ENCODE peak calls at places on chromosomes 6 and 20, in four cellular contexts. B, U, O and I are unnamed samples.

GRCh38 chr20:50624351-50625016 is 66.9 kb downstream of the RIPOR3 start:
- DNase-seq in O (no peak), B (no peak), U (no peak), I (peak)

GRCh38 chr6:120363429-120363828 is 970.9 kb downstream of the TBC1D32 start:
- DNase-seq in B (peak), U (no peak), O (no peak), I (no peak)

GRCh38 chr6:108638993-108639392 is 78.3 kb downstream of the FOXO3 start:
- DNase-seq in U (no peak), O (no peak), B (no peak), I (no peak)

GRCh38 chr6:75855047-75855446 is 106.0 kb downstream of the MYO6 start:
- DNase-seq in B (peak), O (peak), U (no peak), I (peak)

GRCh38 chr6:108175592-108176279 is 9.9 kb downstream of the NR2E1 start:
- DNase-seq in O (peak), U (no peak), B (peak), I (no peak)

GRCh38 chr6:6131492-6132109 is 124.9 kb upstream of the NRN1 start:
- DNase-seq in B (peak), O (peak), U (no peak), I (peak)

GRCh38 chr6:28336284-28337024 is 506 bp upstream of the ZSCAN31 start:
- DNase-seq in U (peak), B (no peak), O (peak), I (peak)

GRCh38 chr6:21137708-21138358 is 455.7 kb upstream of the SOX4 start:
- DNase-seq in U (no peak), B (no peak), O (no peak), I (no peak)

GRCh38 chr6:53929340-53930120 is 134.7 kb downstream of the LRRC1 start:
- DNase-seq in U (no peak), O (no peak), B (no peak), I (no peak)

GRCh38 chr6:63816401-63816975 is 180.9 kb downstream of the PHF3 start:
- DNase-seq in O (no peak), U (no peak), B (no peak), I (no peak)

GRCh38 chr6:84074988-84075781 is 41.6 kb downstream of the MRAP2 start:
- DNase-seq in U (no peak), O (peak), B (peak), I (no peak)

DNA sequence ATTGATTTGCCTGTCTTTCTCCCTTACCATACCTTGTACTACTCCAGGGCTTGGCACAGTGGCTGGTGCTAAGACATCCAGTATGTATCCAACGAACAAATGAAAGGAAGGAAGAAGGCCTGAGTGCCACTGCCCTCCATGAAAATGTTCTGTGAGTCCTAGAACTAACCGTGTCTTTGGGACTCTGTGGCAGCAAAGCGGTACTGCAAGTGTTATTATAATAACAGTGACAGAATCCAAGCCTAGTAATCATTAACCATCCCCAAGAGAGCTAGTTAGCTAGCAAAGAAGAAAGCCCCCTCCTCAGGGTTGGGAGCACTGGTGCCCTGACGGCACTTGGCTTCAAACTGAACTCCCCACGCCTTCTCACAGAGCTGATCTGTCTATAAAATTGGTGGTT is 239.8 kb downstream of the PTPRT start:
- DNase-seq in U (no peak), B (no peak), O (no peak), I (no peak)
- TF ChIP-seq CBFB in U (no peak), B (no peak), O (no peak), I (no peak)

GRCh38 chr6:135311446-135312200 is 130.5 kb downstream of the MYB start:
- DNase-seq in O (no peak), B (no peak), U (no peak), I (no peak)
- TF ChIP-seq CBFB in O (no peak), B (no peak), U (no peak), I (no peak)

DNA sequence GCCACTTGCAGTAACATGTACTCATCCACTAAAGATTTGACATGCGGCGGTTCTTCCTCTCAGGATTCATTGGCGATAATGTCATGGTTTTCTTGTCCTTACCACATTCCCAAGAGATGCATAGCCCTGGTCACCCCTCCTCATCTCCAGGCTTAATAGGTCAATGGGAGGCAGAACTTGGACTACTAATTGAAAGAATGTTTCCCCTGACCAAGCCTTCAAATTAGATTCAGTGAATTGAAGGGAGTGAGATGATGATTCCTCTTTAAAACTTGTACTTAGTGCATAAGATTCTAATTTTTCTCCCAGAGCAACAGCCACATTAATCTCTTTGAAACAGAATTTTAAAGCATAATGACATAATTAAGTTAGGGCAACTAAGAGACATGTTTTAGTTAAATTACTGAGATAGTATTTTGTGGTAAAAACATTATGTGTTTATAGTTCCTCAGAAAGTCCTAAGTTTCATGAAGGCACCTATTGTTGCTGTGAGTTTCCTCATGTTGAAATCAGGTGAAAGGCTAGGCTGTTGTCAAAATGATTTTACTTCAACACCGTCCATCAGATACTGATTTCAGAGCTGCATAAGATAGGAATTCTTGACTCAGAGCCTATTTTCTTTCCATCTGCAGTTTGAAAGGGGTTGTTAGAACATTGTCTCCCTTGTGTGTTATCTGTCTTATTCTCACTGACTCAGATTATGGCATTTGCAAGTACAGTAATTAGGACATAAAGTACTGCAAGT is 48.5 kb downstream of the STK4 start:
- DNase-seq in U (no peak), B (no peak), O (no peak), I (no peak)
- TF ChIP-seq CBFB in U (no peak), B (no peak), O (no peak), I (no peak)

GRCh38 chr6:113763883-113764282 is 93.3 kb upstream of the MARCKS start:
- DNase-seq in U (peak), O (no peak), B (no peak), I (no peak)
- TF ChIP-seq CBFB in U (no peak), O (no peak), B (no peak), I (no peak)

DNA sequence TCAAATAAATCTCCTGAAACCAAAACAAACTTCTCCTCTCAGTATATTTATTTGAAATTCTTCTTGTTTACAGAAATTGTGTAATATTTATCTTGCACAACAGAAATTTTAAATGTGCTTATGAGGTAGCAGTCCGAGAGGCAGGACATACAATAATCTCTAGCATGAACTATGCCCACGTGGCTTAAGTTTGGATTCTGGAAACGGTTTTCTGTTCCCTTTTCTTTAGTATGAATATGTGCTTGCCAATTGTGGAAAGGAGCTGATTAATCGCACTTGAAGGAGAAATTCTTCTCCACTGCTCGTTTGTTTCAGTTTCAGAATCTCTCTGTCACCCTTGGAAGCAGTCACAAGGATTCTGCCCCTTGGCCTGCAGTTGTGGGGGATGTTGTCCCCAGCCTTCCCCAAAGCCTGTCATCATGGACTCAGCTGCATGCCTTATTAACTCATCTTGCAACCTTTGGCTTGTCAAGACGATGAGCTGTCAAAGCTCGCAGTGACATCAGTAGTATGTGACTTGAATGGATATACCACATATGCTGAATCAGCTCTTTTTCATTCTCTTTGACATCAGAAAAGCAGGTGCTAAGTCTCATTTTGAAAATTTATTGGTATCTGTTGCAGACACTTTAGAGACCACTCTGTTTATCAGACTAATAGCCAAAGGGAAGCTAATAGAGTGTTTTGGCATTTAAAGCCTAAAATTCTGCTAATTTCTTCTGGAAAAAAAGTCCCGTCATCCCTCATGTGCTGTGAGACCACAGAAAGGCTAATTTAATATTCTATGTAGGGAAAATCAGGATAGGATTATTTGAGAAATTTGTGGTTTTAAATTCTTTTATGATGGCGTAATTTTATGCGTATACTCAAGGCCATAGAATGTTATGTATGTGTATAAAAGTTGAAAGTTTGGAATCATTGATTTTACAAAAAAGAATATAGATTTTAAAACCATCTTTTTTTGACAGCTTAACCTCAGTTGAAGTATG is 186.8 kb downstream of the ARID1B start:
- DNase-seq in U (peak), O (no peak), B (no peak), I (peak)
- TF ChIP-seq CBFB in U (no peak), O (no peak), B (no peak), I (no peak)

DNA sequence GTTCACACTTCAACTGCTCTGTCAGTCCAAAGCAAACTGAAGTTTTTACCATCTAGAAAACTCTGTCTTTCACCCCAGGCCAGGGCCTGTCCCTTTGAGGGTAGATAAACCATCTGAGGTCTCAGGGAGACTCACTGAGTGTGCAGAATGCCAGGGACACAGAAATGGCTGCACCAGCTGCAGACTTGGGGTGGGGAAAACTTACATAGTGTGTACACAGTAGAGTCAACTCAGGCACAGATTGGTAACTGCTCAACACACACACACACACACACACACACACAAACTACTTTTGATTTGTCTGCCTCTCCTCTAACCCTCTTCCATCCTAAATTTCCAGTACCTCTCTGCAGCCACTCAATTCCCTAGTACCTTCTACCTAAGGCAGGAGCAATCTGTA is 374.9 kb upstream of the JAG1 start:
- DNase-seq in O (no peak), B (no peak), U (no peak), I (no peak)
- TF ChIP-seq CBFB in O (no peak), B (no peak), U (no peak), I (no peak)